ENCODE peak calls at places on chromosomes 4 and X, in four cellular contexts. Q is suprapubic skin, N is transverse colon, C is SK-N-SH. W is an unnamed sample. For H3K4me1, the result is how much of the 10 kb centered on the place peaks cover.

GRCh38 chr4:153530284-153530995 is 64.3 kb downstream of the TMEM131L start:
- DNase-seq in Q (no peak), N (no peak), C (no peak), W (no peak)

GRCh38 chrX:77694491-77694890 is 91.5 kb downstream of the ATRX start:
- DNase-seq in N (no peak), Q (no peak), C (no peak), W (no peak)

GRCh38 chrX:150361777-150362351 is 1.3 kb upstream of the MAMLD1 start:
- DNase-seq in C (peak), N (no peak), Q (no peak), W (peak)

GRCh38 chrX:94455782-94456181 is 781.8 kb downstream of the FAM133A start:
- DNase-seq in C (no peak), Q (no peak), N (no peak), W (no peak)

GRCh38 chr4:156765277-156765676 is 206.3 kb downstream of the PDGFC start:
- DNase-seq in C (no peak), N (no peak), Q (no peak), W (no peak)

GRCh38 chrX:133307637-133308485 is 89.7 kb upstream of the TFDP3 start:
- DNase-seq in Q (no peak), C (no peak), N (peak), W (no peak)

GRCh38 chr4:7223566-7223965 is 31.2 kb downstream of the SORCS2 start:
- DNase-seq in Q (no peak), N (no peak), C (no peak), W (no peak)

GRCh38 chrX:132384301-132384700 is 104.5 kb downstream of the MBNL3 start:
- DNase-seq in N (no peak), C (no peak), Q (no peak), W (no peak)

GRCh38 chrX:53544936-53545335 is 110.8 kb upstream of the HSD17B10 start:
- DNase-seq in Q (no peak), C (no peak), N (no peak), W (no peak)

GRCh38 chr4:27692098-27692679 is 831.5 kb downstream of the STIM2 start:
- DNase-seq in Q (no peak), C (peak), N (no peak), W (no peak)

GRCh38 chr4:17762705-17763104 is 18.7 kb downstream of the FAM184B start:
- DNase-seq in N (no peak), C (no peak), Q (no peak), W (no peak)

GRCh38 chrX:41935827-41936226 is 12.5 kb upstream of the CASK start:
- DNase-seq in C (no peak), Q (no peak), N (no peak), W (no peak)

GRCh38 chrX:2708601-2709200 is 17.6 kb downstream of the CD99 start:
- DNase-seq in C (no peak), Q (no peak), N (no peak), W (no peak)

GRCh38 chrX:14801136-14801535 is 71.7 kb downstream of the FANCB start:
- DNase-seq in Q (no peak), N (no peak), C (no peak), W (no peak)

GRCh38 chr4:140300271-140300970 is 73.0 kb upstream of the SCOC start:
- DNase-seq in Q (no peak), N (no peak), C (no peak), W (no peak)

GRCh38 chrX:20066968-20067708 is 49.6 kb downstream of the MAP7D2 start:
- DNase-seq in N (peak), C (peak), Q (no peak), W (peak)

GRCh38 chr4:130336585-130337217 is 1240.7 kb downstream of the C4orf33 start:
- DNase-seq in C (peak), Q (no peak), N (no peak), W (no peak)

GRCh38 chr4:71300362-71300761 is 38.5 kb upstream of the SLC4A4 start:
- DNase-seq in Q (no peak), N (no peak), C (no peak), W (no peak)

GRCh38 chrX:107565005-107565404 is 63.3 kb upstream of the PRPS1 start:
- DNase-seq in C (no peak), N (no peak), Q (no peak), W (no peak)

GRCh38 chr4:55075376-55075775 is 50.0 kb downstream of the KDR start:
- DNase-seq in Q (no peak), C (no peak), N (no peak), W (no peak)

GRCh38 chr4:147754037-147754445 is 22.2 kb downstream of the ARHGAP10 start:
- DNase-seq in C (no peak), Q (no peak), N (no peak), W (no peak)
- TF ChIP-seq POLR2AphosphoS5 in C (no peak), Q (no peak), N (no peak), W (no peak)

DNA sequence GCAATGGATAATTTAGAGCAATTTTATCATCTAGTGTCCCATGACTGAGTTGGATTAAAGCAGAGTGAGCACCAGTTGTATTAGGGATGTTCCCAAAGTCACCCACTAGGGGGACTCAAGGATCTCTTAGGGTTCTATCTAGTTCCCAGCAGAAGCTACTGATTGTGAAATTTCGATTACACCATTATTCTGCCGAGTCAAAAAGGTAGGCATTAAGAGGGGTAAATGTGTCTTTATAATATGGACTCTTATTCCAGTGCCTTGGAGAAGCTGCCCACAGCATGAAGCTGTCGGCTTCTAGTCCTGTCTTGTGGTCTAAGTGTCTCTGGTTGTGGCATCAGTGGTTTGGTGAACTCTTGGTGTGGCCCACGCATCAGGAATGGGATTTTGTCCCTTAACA is 53.3 kb downstream of the RGS12 start:
- DNase-seq in Q (peak), N (peak), C (peak), W (no peak)
- H3K4me1 ChIP-seq in Q (under half), N (under half), C (under half), W (under half)

DNA sequence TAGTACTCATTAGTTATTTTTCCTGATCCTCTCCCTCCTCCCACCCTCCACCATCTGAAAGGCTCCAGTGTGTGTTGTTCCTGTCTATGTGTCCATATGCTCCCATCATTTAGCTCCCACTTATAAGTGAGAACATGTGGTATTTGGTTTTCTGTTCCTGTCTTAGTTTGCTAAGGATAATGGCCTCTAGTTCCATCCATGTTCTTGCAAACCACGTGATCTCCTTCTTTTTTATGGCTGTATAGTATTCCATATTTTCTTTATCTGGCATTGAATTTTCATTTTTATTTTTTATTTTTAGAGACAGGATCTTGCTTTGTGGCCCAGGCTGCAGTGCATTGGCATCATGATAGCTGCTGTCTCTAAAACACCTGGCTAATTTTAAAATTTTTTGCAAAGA is 11.9 kb upstream of the UBE2K start:
- DNase-seq in N (no peak), Q (no peak), C (no peak), W (no peak)
- TF ChIP-seq EP300 in N (no peak), Q (no peak), C (no peak), W (no peak)

DNA sequence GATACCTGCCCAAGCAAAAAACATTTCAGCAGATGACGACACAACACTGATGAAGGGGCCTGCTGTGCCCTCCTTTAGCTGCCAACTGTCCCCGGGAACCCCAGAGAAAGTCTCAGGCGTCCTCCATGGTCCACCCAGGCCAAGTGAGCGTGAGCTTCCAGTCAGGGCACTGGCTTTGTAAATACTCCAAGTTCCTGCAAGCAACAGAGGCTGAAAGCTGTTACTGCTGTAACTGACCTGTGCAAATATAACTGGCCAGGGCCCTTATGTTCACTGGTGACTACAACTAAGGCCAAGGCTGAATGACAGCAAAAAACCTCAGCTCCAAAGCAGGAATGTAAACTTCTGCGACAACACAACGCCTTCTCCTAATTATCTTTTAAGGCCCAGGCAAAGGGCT is 8.2 kb downstream of the WDR1 start:
- DNase-seq in N (no peak), Q (no peak), C (no peak), W (no peak)
- TF ChIP-seq POLR2AphosphoS5 in N (no peak), Q (no peak), C (no peak), W (no peak)

GRCh38 chr4:69757464-69757863 is 3.0 kb downstream of the SULT1B1 start:
- DNase-seq in C (no peak), Q (no peak), N (no peak), W (no peak)
- H3K4me1 ChIP-seq in C (under half), Q (under half), N (under half), W (under half)

DNA sequence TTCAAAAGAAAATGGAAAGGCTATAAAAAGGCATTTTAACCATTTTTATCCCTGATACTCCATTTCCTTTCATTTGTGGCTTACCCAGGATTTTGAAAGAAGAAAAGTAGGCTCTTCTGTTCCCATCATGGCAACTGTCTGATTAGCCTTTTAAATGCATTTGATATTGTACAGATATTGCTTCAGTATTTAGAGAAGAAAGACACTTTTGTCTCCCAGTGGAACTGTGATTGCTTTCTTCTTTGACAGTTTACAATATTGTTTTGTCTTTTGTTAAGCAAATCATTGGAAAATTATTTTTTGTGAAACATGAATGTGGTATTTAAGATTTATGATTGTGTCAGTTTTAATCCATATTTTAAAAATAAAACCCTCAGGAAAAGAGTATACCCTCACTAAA is 297.4 kb upstream of the TACR3 start:
- DNase-seq in C (no peak), Q (no peak), N (no peak), W (no peak)
- TF ChIP-seq EP300 in C (no peak), Q (no peak), N (no peak), W (no peak)